ENCODE peak calls at places on chromosome 9, in four cellular contexts. M is fibroblast of gingiva, W is MCF 10A, K is amniotic stem cell. U is an unnamed sample.

GRCh38 chr9:137441289-137441934 is at the start of gene ENTPD8:
- DNase-seq in M (no peak), W (no peak), K (no peak), U (peak; percentile 22)

GRCh38 chr9:36911601-36912412 is 122.3 kb downstream of the PAX5 start:
- DNase-seq in M (no peak), W (no peak), K (no peak), U (no peak)

GRCh38 chr9:72145733-72146132 is 3.5 kb upstream of the GDA start:
- DNase-seq in M (no peak), W (no peak), K (no peak), U (no peak)

GRCh38 chr9:116154334-116154975 is 864 bp downstream of the PAPPA start:
- DNase-seq in M (no peak), W (no peak), K (no peak), U (peak; percentile 46)

GRCh38 chr9:81902601-81903000 is 25.6 kb upstream of the SPATA31D4 start:
- DNase-seq in M (no peak), W (peak; percentile 84), K (no peak), U (peak; percentile 50)

GRCh38 chr9:72217306-72217842 is 68.1 kb downstream of the GDA start:
- DNase-seq in M (no peak), W (peak; percentile 16), K (no peak), U (no peak)

GRCh38 chr9:76613980-76614379 is 150.3 kb upstream of the PCA3 start:
- DNase-seq in M (no peak), W (no peak), K (no peak), U (no peak)

GRCh38 chr9:89956907-89957306 is 352.1 kb downstream of the GADD45G start:
- DNase-seq in M (no peak), W (no peak), K (no peak), U (no peak)

GRCh38 chr9:89679006-89679395 is 74.2 kb downstream of the GADD45G start:
- DNase-seq in M (no peak), W (no peak), K (no peak), U (no peak)

GRCh38 chr9:110835859-110836271 is 167.3 kb downstream of the MUSK start:
- DNase-seq in M (no peak), W (no peak), K (no peak), U (peak; percentile 36)

GRCh38 chr9:12760758-12761157 is 14.1 kb upstream of the LURAP1L start:
- DNase-seq in M (no peak), W (no peak), K (no peak), U (no peak)

GRCh38 chr9:34654317-34655083 is 2.5 kb downstream of the IL11RA start:
- DNase-seq in M (peak; percentile 97), W (no peak), K (no peak), U (peak; percentile 91)

GRCh38 chr9:80175286-80175906 is 603.6 kb downstream of the TLE4 start:
- DNase-seq in M (peak; percentile 46), W (peak; percentile 43), K (no peak), U (peak; percentile 80)

GRCh38 chr9:113682297-113682771 is 193.8 kb upstream of the ZNF618 start:
- DNase-seq in M (peak; percentile 73), W (peak; percentile 76), K (peak; percentile 26), U (peak; percentile 90)

GRCh38 chr9:16321461-16322119 is 548.9 kb downstream of the BNC2 start:
- DNase-seq in M (peak; percentile 77), W (peak; percentile 87), K (no peak), U (peak; percentile 19)

GRCh38 chr9:84667571-84668203 is 1.8 kb upstream of the NTRK2 start:
- DNase-seq in M (no peak), W (peak; percentile 27), K (no peak), U (peak; percentile 10)

GRCh38 chr9:127904888-127905728 is 5.7 kb upstream of the ST6GALNAC6 start:
- DNase-seq in M (no peak), W (no peak), K (no peak), U (no peak)

GRCh38 chr9:8858250-8859161 is 1058.9 kb upstream of the DMAC1 start:
- DNase-seq in M (no peak), W (no peak), K (no peak), U (peak; percentile 1)

GRCh38 chr9:138051586-138052321 is 174.2 kb downstream of the CACNA1B start:
- DNase-seq in M (no peak), W (no peak), K (no peak), U (no peak)

GRCh38 chr9:130636648-130637020 is 27.8 kb upstream of the PRDM12 start:
- DNase-seq in M (no peak), W (no peak), K (no peak), U (no peak)

GRCh38 chr9:117492476-117492875 is 77.6 kb upstream of the ASTN2 start:
- DNase-seq in M (no peak), W (no peak), K (no peak), U (no peak)

GRCh38 chr9:120926397-120926928 is at the start of gene TRAF1:
- DNase-seq in M (no peak), W (no peak), K (no peak), U (no peak)

GRCh38 chr9:121809356-121810050 is 158.1 kb downstream of the DAB2IP start:
- DNase-seq in M (no peak), W (no peak), K (no peak), U (no peak)

GRCh38 chr9:18368206-18368605 is 105.7 kb upstream of the ADAMTSL1 start:
- DNase-seq in M (peak; percentile 18), W (no peak), K (no peak), U (no peak)

GRCh38 chr9:3446313-3446712 is 79.5 kb downstream of the RFX3 start:
- DNase-seq in M (no peak), W (no peak), K (no peak), U (peak; percentile 24)

GRCh38 chr9:27491164-27491563 is 32.9 kb upstream of the IFNK start:
- DNase-seq in M (no peak), W (no peak), K (no peak), U (no peak)

GRCh38 chr9:36029765-36030528 is 6.8 kb upstream of the RECK start:
- DNase-seq in M (peak; percentile 97), W (peak; percentile 94), K (peak; percentile 85), U (peak; percentile 97)

GRCh38 chr9:76443887-76444286 is 15.1 kb upstream of the GCNT1 start:
- DNase-seq in M (no peak), W (no peak), K (no peak), U (no peak)

GRCh38 chr9:109098221-109098959 is 21.4 kb downstream of the TMEM245 start:
- DNase-seq in M (peak; percentile 98), W (peak; percentile 84), K (no peak), U (peak; percentile 88)

GRCh38 chr9:126474786-126475485 is 138.8 kb upstream of the LMX1B start:
- DNase-seq in M (peak; percentile 15), W (peak; percentile 83), K (peak; percentile 58), U (peak; percentile 72)

GRCh38 chr9:132129535-132129934 is 32.3 kb upstream of the NTNG2 start:
- DNase-seq in M (no peak), W (no peak), K (no peak), U (no peak)

GRCh38 chr9:79699479-79699878 is 127.7 kb downstream of the TLE4 start:
- DNase-seq in M (no peak), W (no peak), K (no peak), U (no peak)

GRCh38 chr9:80842383-80842782 is 847.0 kb downstream of the TLE1 start:
- DNase-seq in M (peak; percentile 13), W (no peak), K (no peak), U (no peak)

U was measured in adipocyte.